ENCODE peak calls at places on chromosomes 1 and 21, in six cellular contexts. One of them, this sample, is unnamed. For H3K9me3, the result is how much of the 10 kb centered on the place peaks cover.

GRCh38 chr1:62993844-62994243 is 209.9 kb downstream of the ATG4C start:
- DNase-seq in body of pancreas: no peak
- DNase-seq in tibial nerve: no peak
- DNase-seq in PC-3: no peak
- DNase-seq in heart left ventricle: no peak
- DNase-seq in H9: no peak
- DNase-seq in this sample: no peak

GRCh38 chr21:37855568-37856391 is 60.5 kb downstream of the KCNJ6 start:
- DNase-seq in heart left ventricle: no peak
- DNase-seq in H9: no peak
- DNase-seq in tibial nerve: no peak
- DNase-seq in body of pancreas: no peak
- DNase-seq in PC-3: no peak
- DNase-seq in this sample: no peak

GRCh38 chr1:201631037-201631436 is 92.1 kb downstream of the NAV1 start:
- DNase-seq in H9: no peak
- DNase-seq in heart left ventricle: no peak
- DNase-seq in tibial nerve: no peak
- DNase-seq in body of pancreas: no peak
- DNase-seq in PC-3: no peak
- DNase-seq in this sample: no peak

GRCh38 chr21:45257673-45258341 is 29.9 kb downstream of the POFUT2 start:
- DNase-seq in tibial nerve: no peak
- DNase-seq in body of pancreas: no peak
- DNase-seq in PC-3: no peak
- DNase-seq in H9: peak
- DNase-seq in heart left ventricle: no peak
- DNase-seq in this sample: no peak

GRCh38 chr1:224175615-224176014 is 7.4 kb upstream of the DEGS1 start:
- DNase-seq in tibial nerve: no peak
- DNase-seq in heart left ventricle: peak
- DNase-seq in body of pancreas: no peak
- DNase-seq in PC-3: no peak
- DNase-seq in H9: peak
- DNase-seq in this sample: peak

GRCh38 chr1:240107058-240107684 is 15.5 kb downstream of the FMN2 start:
- DNase-seq in heart left ventricle: no peak
- DNase-seq in H9: no peak
- DNase-seq in PC-3: peak
- DNase-seq in tibial nerve: no peak
- DNase-seq in body of pancreas: no peak
- DNase-seq in this sample: no peak

GRCh38 chr1:54993140-54993539 is 5.6 kb upstream of the BSND start:
- DNase-seq in heart left ventricle: no peak
- DNase-seq in body of pancreas: no peak
- DNase-seq in H9: no peak
- DNase-seq in PC-3: no peak
- DNase-seq in tibial nerve: no peak
- DNase-seq in this sample: no peak

GRCh38 chr1:235307158-235308124 is 20.5 kb downstream of the ARID4B start:
- DNase-seq in body of pancreas: no peak
- DNase-seq in tibial nerve: no peak
- DNase-seq in PC-3: no peak
- DNase-seq in heart left ventricle: no peak
- DNase-seq in H9: no peak
- DNase-seq in this sample: no peak

GRCh38 chr1:201191723-201192477 is 1.3 kb downstream of the IGFN1 start:
- DNase-seq in PC-3: peak
- DNase-seq in tibial nerve: no peak
- DNase-seq in heart left ventricle: no peak
- DNase-seq in body of pancreas: no peak
- DNase-seq in H9: no peak
- DNase-seq in this sample: no peak

GRCh38 chr1:83857108-83857507 is 141.8 kb downstream of the TTLL7 start:
- DNase-seq in tibial nerve: no peak
- DNase-seq in H9: no peak
- DNase-seq in PC-3: no peak
- DNase-seq in heart left ventricle: no peak
- DNase-seq in body of pancreas: no peak
- DNase-seq in this sample: no peak

GRCh38 chr1:62391369-62391971 is 45.4 kb upstream of the USP1 start:
- DNase-seq in tibial nerve: no peak
- DNase-seq in H9: peak
- DNase-seq in PC-3: peak
- DNase-seq in heart left ventricle: no peak
- DNase-seq in body of pancreas: peak
- DNase-seq in this sample: no peak

GRCh38 chr1:222880586-222880985 is 65.7 kb downstream of the DISP1 start:
- DNase-seq in heart left ventricle: no peak
- DNase-seq in H9: no peak
- DNase-seq in PC-3: peak
- DNase-seq in body of pancreas: no peak
- DNase-seq in tibial nerve: no peak
- DNase-seq in this sample: no peak

GRCh38 chr1:107695341-107695740 is 269.6 kb downstream of the VAV3 start:
- DNase-seq in PC-3: peak
- DNase-seq in body of pancreas: no peak
- DNase-seq in heart left ventricle: no peak
- DNase-seq in H9: no peak
- DNase-seq in tibial nerve: no peak
- DNase-seq in this sample: no peak

GRCh38 chr1:46041551-46041950 is 90.9 kb downstream of the PIK3R3 start:
- DNase-seq in tibial nerve: no peak
- DNase-seq in body of pancreas: no peak
- DNase-seq in H9: no peak
- DNase-seq in heart left ventricle: no peak
- DNase-seq in PC-3: no peak
- DNase-seq in this sample: no peak

GRCh38 chr1:44643721-44644330 is 30.5 kb downstream of the TMEM53 start:
- DNase-seq in H9: no peak
- DNase-seq in body of pancreas: no peak
- DNase-seq in tibial nerve: no peak
- DNase-seq in heart left ventricle: no peak
- DNase-seq in PC-3: no peak
- DNase-seq in this sample: no peak

GRCh38 chr1:200415693-200416593 is 6.1 kb upstream of the ZNF281 start:
- DNase-seq in body of pancreas: peak
- DNase-seq in PC-3: peak
- DNase-seq in H9: no peak
- DNase-seq in heart left ventricle: peak
- DNase-seq in tibial nerve: peak
- DNase-seq in this sample: no peak

GRCh38 chr1:77405186-77405585 is 123.4 kb downstream of the AK5 start:
- DNase-seq in heart left ventricle: no peak
- DNase-seq in H9: no peak
- DNase-seq in tibial nerve: no peak
- DNase-seq in PC-3: no peak
- DNase-seq in body of pancreas: no peak
- DNase-seq in this sample: no peak

GRCh38 chr1:146019225-146020057 is 2.1 kb downstream of the HJV start:
- DNase-seq in body of pancreas: no peak
- DNase-seq in PC-3: no peak
- DNase-seq in heart left ventricle: no peak
- DNase-seq in tibial nerve: no peak
- DNase-seq in H9: peak
- DNase-seq in this sample: no peak

GRCh38 chr1:228085287-228085926 is 2.9 kb downstream of the ARF1 start:
- DNase-seq in body of pancreas: no peak
- DNase-seq in PC-3: peak
- DNase-seq in H9: no peak
- DNase-seq in tibial nerve: peak
- DNase-seq in heart left ventricle: no peak
- DNase-seq in this sample: no peak

GRCh38 chr1:199735660-199736059 is 291.9 kb upstream of the NR5A2 start:
- DNase-seq in H9: peak
- DNase-seq in body of pancreas: no peak
- DNase-seq in heart left ventricle: no peak
- DNase-seq in PC-3: no peak
- DNase-seq in tibial nerve: no peak
- DNase-seq in this sample: no peak

GRCh38 chr1:63732666-63733065 is 41.2 kb upstream of the ROR1 start:
- DNase-seq in body of pancreas: no peak
- DNase-seq in H9: no peak
- DNase-seq in PC-3: no peak
- DNase-seq in heart left ventricle: no peak
- DNase-seq in tibial nerve: no peak
- DNase-seq in this sample: no peak

GRCh38 chr1:25001125-25001915 is 71.2 kb upstream of the RUNX3 start:
- DNase-seq in tibial nerve: no peak
- DNase-seq in heart left ventricle: no peak
- DNase-seq in H9: no peak
- DNase-seq in body of pancreas: no peak
- DNase-seq in PC-3: no peak
- DNase-seq in this sample: no peak

DNA sequence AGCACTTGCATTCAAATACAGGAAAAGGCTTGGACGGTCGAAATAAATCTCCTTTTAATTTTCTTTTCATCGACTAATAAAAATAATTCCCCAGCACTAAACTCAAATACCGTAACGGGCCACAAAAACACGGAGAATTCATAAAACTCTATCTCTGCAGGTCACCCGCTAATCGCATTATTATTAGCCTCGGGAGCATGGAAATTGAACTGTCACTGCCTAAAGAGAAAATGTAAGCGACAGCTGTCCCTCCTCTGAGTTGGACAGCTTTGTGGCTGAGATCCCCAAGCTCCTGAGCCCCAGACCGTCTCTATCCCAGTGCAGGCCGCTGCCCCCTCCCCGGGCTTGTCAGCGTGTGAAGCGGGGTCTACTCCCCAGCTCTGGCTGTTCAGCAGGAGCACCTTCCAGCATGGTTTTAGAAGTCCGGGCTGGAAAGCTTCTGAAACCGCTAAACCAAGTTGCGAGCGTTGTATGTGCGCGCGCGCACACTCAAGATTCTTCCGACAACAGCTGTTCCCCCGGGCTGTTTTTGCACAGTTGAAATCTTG is 1.8 kb downstream of the TBX15 start:
- DNase-seq in H9: no peak
- DNase-seq in tibial nerve: no peak
- DNase-seq in PC-3: no peak
- DNase-seq in heart left ventricle: no peak
- DNase-seq in body of pancreas: no peak
- DNase-seq in this sample: no peak
- H3K9me3 ChIP-seq in H9: under half
- H3K9me3 ChIP-seq in tibial nerve: under half
- H3K9me3 ChIP-seq in PC-3: under half
- H3K9me3 ChIP-seq in heart left ventricle: under half
- H3K9me3 ChIP-seq in body of pancreas: under half
- H3K9me3 ChIP-seq in this sample: under half

GRCh38 chr1:5821496-5822176 is 170.6 kb downstream of the NPHP4 start:
- DNase-seq in heart left ventricle: no peak
- DNase-seq in H9: no peak
- DNase-seq in body of pancreas: no peak
- DNase-seq in tibial nerve: no peak
- DNase-seq in PC-3: no peak
- DNase-seq in this sample: no peak

GRCh38 chr1:5819391-5820025 is 172.7 kb downstream of the NPHP4 start:
- DNase-seq in tibial nerve: no peak
- DNase-seq in body of pancreas: no peak
- DNase-seq in H9: no peak
- DNase-seq in heart left ventricle: no peak
- DNase-seq in PC-3: no peak
- DNase-seq in this sample: no peak

GRCh38 chr1:5822266-5822665 is 170.0 kb downstream of the NPHP4 start:
- DNase-seq in PC-3: no peak
- DNase-seq in tibial nerve: no peak
- DNase-seq in H9: no peak
- DNase-seq in heart left ventricle: no peak
- DNase-seq in body of pancreas: no peak
- DNase-seq in this sample: no peak

GRCh38 chr1:5820026-5820421 is 172.2 kb downstream of the NPHP4 start:
- DNase-seq in tibial nerve: no peak
- DNase-seq in H9: no peak
- DNase-seq in heart left ventricle: no peak
- DNase-seq in PC-3: no peak
- DNase-seq in body of pancreas: no peak
- DNase-seq in this sample: no peak

GRCh38 chr1:5822726-5823125 is 169.5 kb downstream of the NPHP4 start:
- DNase-seq in heart left ventricle: no peak
- DNase-seq in H9: no peak
- DNase-seq in body of pancreas: no peak
- DNase-seq in tibial nerve: no peak
- DNase-seq in PC-3: no peak
- DNase-seq in this sample: no peak
- H3K9me3 ChIP-seq in heart left ventricle: under half
- H3K9me3 ChIP-seq in H9: under half
- H3K9me3 ChIP-seq in body of pancreas: under half
- H3K9me3 ChIP-seq in tibial nerve: under half
- H3K9me3 ChIP-seq in PC-3: under half
- H3K9me3 ChIP-seq in this sample: under half

DNA sequence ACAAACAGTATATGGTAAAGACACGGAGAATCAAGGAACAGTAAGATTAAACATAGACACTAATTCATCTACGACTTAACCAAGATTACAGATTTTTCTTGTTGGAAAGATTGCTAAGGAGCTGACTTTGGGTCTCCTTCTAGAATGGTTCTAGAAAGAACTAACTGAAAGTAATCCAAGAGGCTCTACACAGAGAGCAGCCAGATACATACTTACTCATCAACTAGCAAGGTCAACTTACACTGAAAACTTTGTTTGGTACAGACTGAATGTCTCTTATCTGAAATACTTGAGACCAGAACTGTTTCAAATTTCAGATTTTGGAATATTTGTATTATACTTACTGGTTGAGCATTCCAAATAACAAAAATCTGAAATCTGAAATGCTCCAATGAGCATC is 5.8 kb downstream of the C21orf91 start:
- DNase-seq in tibial nerve: no peak
- DNase-seq in H9: no peak
- DNase-seq in body of pancreas: no peak
- DNase-seq in PC-3: no peak
- DNase-seq in heart left ventricle: no peak
- DNase-seq in this sample: no peak
- H3K9me3 ChIP-seq in tibial nerve: under half
- H3K9me3 ChIP-seq in H9: under half
- H3K9me3 ChIP-seq in body of pancreas: under half
- H3K9me3 ChIP-seq in PC-3: under half
- H3K9me3 ChIP-seq in heart left ventricle: under half
- H3K9me3 ChIP-seq in this sample: under half

DNA sequence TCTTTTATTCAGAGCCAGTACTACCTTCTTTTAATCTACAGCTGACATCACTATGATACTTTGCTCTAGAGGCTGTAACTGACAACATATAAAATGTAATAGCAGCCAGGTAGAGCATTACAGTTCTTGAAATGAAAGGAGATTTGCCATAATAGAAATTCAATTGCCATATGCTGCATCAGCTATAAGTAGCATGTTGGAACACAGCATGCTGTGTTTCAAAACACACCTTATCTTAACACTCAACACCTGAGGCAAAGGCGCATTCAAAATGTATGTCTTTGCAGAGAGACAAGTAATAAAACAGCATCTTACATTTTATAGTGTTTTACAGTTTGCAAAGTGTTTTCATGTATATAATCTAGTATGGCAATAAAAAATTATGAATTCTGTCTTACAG is 24.0 kb upstream of the KRTAP21-1 start:
- DNase-seq in H9: no peak
- DNase-seq in body of pancreas: no peak
- DNase-seq in heart left ventricle: no peak
- DNase-seq in tibial nerve: no peak
- DNase-seq in PC-3: no peak
- DNase-seq in this sample: no peak
- H3K9me3 ChIP-seq in H9: under half
- H3K9me3 ChIP-seq in body of pancreas: under half
- H3K9me3 ChIP-seq in heart left ventricle: under half
- H3K9me3 ChIP-seq in tibial nerve: under half
- H3K9me3 ChIP-seq in PC-3: under half
- H3K9me3 ChIP-seq in this sample: under half

This sample was measured in CD8-positive, alpha-beta T cell.